ENCODE peak calls at places on chromosomes 3 and 15, in seven cellular contexts. One of them, this sample, is unnamed.

GRCh38 chr3:23055733-23056376 is 147.3 kb upstream of the UBE2E2 start:
- DNase-seq in GM12865: peak; percentile 40
- DNase-seq in KG1: no peak
- DNase-seq in stimulated activated CD4-positive, alpha-beta T cell treated with anti-CD3 and anti-CD28 coated beads, Interleukin-2, amount 100 ng/mL, for 48 hours: no peak
- DNase-seq in uterus: no peak
- DNase-seq in M059J: peak; percentile 68
- DNase-seq in activated CD4-positive, alpha-beta T cell treated with anti-CD3 and anti-CD28 coated beads for 48 hours: no peak
- DNase-seq in this sample: no peak

GRCh38 chr3:195241592-195242355 is 29.2 kb downstream of the XXYLT1 start:
- DNase-seq in uterus: peak; percentile 9
- DNase-seq in M059J: no peak
- DNase-seq in activated CD4-positive, alpha-beta T cell treated with anti-CD3 and anti-CD28 coated beads for 48 hours: no peak
- DNase-seq in stimulated activated CD4-positive, alpha-beta T cell treated with anti-CD3 and anti-CD28 coated beads, Interleukin-2, amount 100 ng/mL, for 48 hours: no peak
- DNase-seq in GM12865: no peak
- DNase-seq in KG1: no peak
- DNase-seq in this sample: no peak

GRCh38 chr3:127959873-127960272 is 44.8 kb downstream of the KBTBD12 start:
- DNase-seq in M059J: peak; percentile 56
- DNase-seq in activated CD4-positive, alpha-beta T cell treated with anti-CD3 and anti-CD28 coated beads for 48 hours: no peak
- DNase-seq in uterus: no peak
- DNase-seq in GM12865: peak; percentile 40
- DNase-seq in KG1: no peak
- DNase-seq in stimulated activated CD4-positive, alpha-beta T cell treated with anti-CD3 and anti-CD28 coated beads, Interleukin-2, amount 100 ng/mL, for 48 hours: no peak
- DNase-seq in this sample: no peak

GRCh38 chr3:108298056-108298455 is 1.7 kb downstream of the HHLA2 start:
- DNase-seq in KG1: no peak
- DNase-seq in M059J: no peak
- DNase-seq in uterus: no peak
- DNase-seq in activated CD4-positive, alpha-beta T cell treated with anti-CD3 and anti-CD28 coated beads for 48 hours: no peak
- DNase-seq in stimulated activated CD4-positive, alpha-beta T cell treated with anti-CD3 and anti-CD28 coated beads, Interleukin-2, amount 100 ng/mL, for 48 hours: no peak
- DNase-seq in GM12865: no peak
- DNase-seq in this sample: no peak

GRCh38 chr3:9903238-9903624 is 583 bp downstream of the IL17RE start:
- DNase-seq in uterus: no peak
- DNase-seq in KG1: no peak
- DNase-seq in M059J: no peak
- DNase-seq in GM12865: no peak
- DNase-seq in stimulated activated CD4-positive, alpha-beta T cell treated with anti-CD3 and anti-CD28 coated beads, Interleukin-2, amount 100 ng/mL, for 48 hours: no peak
- DNase-seq in activated CD4-positive, alpha-beta T cell treated with anti-CD3 and anti-CD28 coated beads for 48 hours: peak; percentile 30
- DNase-seq in this sample: no peak

GRCh38 chr3:188449421-188449820 is 295.5 kb downstream of the LPP start:
- DNase-seq in KG1: no peak
- DNase-seq in M059J: no peak
- DNase-seq in activated CD4-positive, alpha-beta T cell treated with anti-CD3 and anti-CD28 coated beads for 48 hours: no peak
- DNase-seq in stimulated activated CD4-positive, alpha-beta T cell treated with anti-CD3 and anti-CD28 coated beads, Interleukin-2, amount 100 ng/mL, for 48 hours: no peak
- DNase-seq in GM12865: no peak
- DNase-seq in uterus: no peak
- DNase-seq in this sample: no peak

GRCh38 chr15:81339321-81339720 is 15.4 kb upstream of the STARD5 start:
- DNase-seq in uterus: no peak
- DNase-seq in KG1: no peak
- DNase-seq in activated CD4-positive, alpha-beta T cell treated with anti-CD3 and anti-CD28 coated beads for 48 hours: no peak
- DNase-seq in stimulated activated CD4-positive, alpha-beta T cell treated with anti-CD3 and anti-CD28 coated beads, Interleukin-2, amount 100 ng/mL, for 48 hours: no peak
- DNase-seq in M059J: no peak
- DNase-seq in GM12865: no peak
- DNase-seq in this sample: no peak

GRCh38 chr3:48661501-48662139 is 1.1 kb downstream of the CELSR3 start:
- DNase-seq in stimulated activated CD4-positive, alpha-beta T cell treated with anti-CD3 and anti-CD28 coated beads, Interleukin-2, amount 100 ng/mL, for 48 hours: peak; percentile 77
- DNase-seq in M059J: no peak
- DNase-seq in KG1: peak; percentile 57
- DNase-seq in activated CD4-positive, alpha-beta T cell treated with anti-CD3 and anti-CD28 coated beads for 48 hours: peak; percentile 81
- DNase-seq in GM12865: peak; percentile 70
- DNase-seq in uterus: peak; percentile 65
- DNase-seq in this sample: no peak

GRCh38 chr15:72420580-72420979 is 22.5 kb downstream of the TMEM202 start:
- DNase-seq in activated CD4-positive, alpha-beta T cell treated with anti-CD3 and anti-CD28 coated beads for 48 hours: no peak
- DNase-seq in stimulated activated CD4-positive, alpha-beta T cell treated with anti-CD3 and anti-CD28 coated beads, Interleukin-2, amount 100 ng/mL, for 48 hours: no peak
- DNase-seq in uterus: no peak
- DNase-seq in GM12865: no peak
- DNase-seq in M059J: no peak
- DNase-seq in KG1: no peak
- DNase-seq in this sample: no peak

GRCh38 chr3:23099677-23100076 is 103.5 kb upstream of the UBE2E2 start:
- DNase-seq in uterus: no peak
- DNase-seq in activated CD4-positive, alpha-beta T cell treated with anti-CD3 and anti-CD28 coated beads for 48 hours: no peak
- DNase-seq in KG1: no peak
- DNase-seq in M059J: no peak
- DNase-seq in stimulated activated CD4-positive, alpha-beta T cell treated with anti-CD3 and anti-CD28 coated beads, Interleukin-2, amount 100 ng/mL, for 48 hours: no peak
- DNase-seq in GM12865: no peak
- DNase-seq in this sample: no peak

GRCh38 chr15:70182858-70183695 is 85.4 kb upstream of the TLE3 start:
- DNase-seq in KG1: no peak
- DNase-seq in GM12865: no peak
- DNase-seq in M059J: no peak
- DNase-seq in activated CD4-positive, alpha-beta T cell treated with anti-CD3 and anti-CD28 coated beads for 48 hours: no peak
- DNase-seq in uterus: no peak
- DNase-seq in stimulated activated CD4-positive, alpha-beta T cell treated with anti-CD3 and anti-CD28 coated beads, Interleukin-2, amount 100 ng/mL, for 48 hours: no peak
- DNase-seq in this sample: no peak

GRCh38 chr3:139326131-139326530 is 17.7 kb upstream of the MRPS22 start:
- DNase-seq in stimulated activated CD4-positive, alpha-beta T cell treated with anti-CD3 and anti-CD28 coated beads, Interleukin-2, amount 100 ng/mL, for 48 hours: no peak
- DNase-seq in M059J: no peak
- DNase-seq in KG1: no peak
- DNase-seq in activated CD4-positive, alpha-beta T cell treated with anti-CD3 and anti-CD28 coated beads for 48 hours: no peak
- DNase-seq in uterus: no peak
- DNase-seq in GM12865: no peak
- DNase-seq in this sample: no peak

GRCh38 chr15:93217343-93217742 is 128.3 kb upstream of the RGMA start:
- DNase-seq in M059J: no peak
- DNase-seq in stimulated activated CD4-positive, alpha-beta T cell treated with anti-CD3 and anti-CD28 coated beads, Interleukin-2, amount 100 ng/mL, for 48 hours: no peak
- DNase-seq in KG1: no peak
- DNase-seq in activated CD4-positive, alpha-beta T cell treated with anti-CD3 and anti-CD28 coated beads for 48 hours: no peak
- DNase-seq in uterus: no peak
- DNase-seq in GM12865: no peak
- DNase-seq in this sample: no peak

This sample was measured in CMK.